ENCODE peak calls at places on chromosomes 13 and 19, in eight cellular contexts. J is amniotic stem cell, M is neural progenitor cell, U is A172, Q is heart right ventricle, K is AG10803, O is T-cell, T is GM12878. P is an unnamed sample.

GRCh38 chr19:495440-496332 is 600 bp upstream of the MADCAM1 start:
- DNase-seq in J (no peak), M (peak), U (no peak), Q (peak), K (peak), O (peak), T (no peak), P (no peak)

GRCh38 chr13:31046711-31047279 is 114.3 kb downstream of the TEX26 start:
- DNase-seq in J (no peak), M (peak), U (no peak), Q (peak), K (no peak), O (no peak), T (no peak), P (no peak)

GRCh38 chr19:45786533-45786894 is 4.2 kb upstream of the DMPK start:
- DNase-seq in J (no peak), M (peak), U (no peak), Q (no peak), K (no peak), O (no peak), T (no peak), P (no peak)

GRCh38 chr13:98998831-98999634 is 21.2 kb upstream of the DOCK9 start:
- DNase-seq in J (no peak), M (no peak), U (peak), Q (no peak), K (peak), O (peak), T (peak), P (no peak)

GRCh38 chr19:40217921-40218890 is at the start of gene TTC9B:
- DNase-seq in J (no peak), M (peak), U (no peak), Q (no peak), K (no peak), O (peak), T (no peak), P (no peak)

GRCh38 chr13:113907637-113908617 is 44.1 kb upstream of the GAS6 start:
- DNase-seq in J (no peak), M (no peak), U (peak), Q (no peak), K (peak), O (no peak), T (no peak), P (no peak)

GRCh38 chr13:72839831-72840426 is 58.0 kb downstream of the PIBF1 start:
- DNase-seq in J (peak), M (peak), U (peak), Q (no peak), K (peak), O (peak), T (peak), P (no peak)

GRCh38 chr19:7916908-7917291 is 2.3 kb downstream of the TGFBR3L start:
- DNase-seq in J (no peak), M (no peak), U (no peak), Q (no peak), K (no peak), O (no peak), T (no peak), P (no peak)

GRCh38 chr13:101730420-101731000 is 278.0 kb downstream of the ITGBL1 start:
- DNase-seq in J (no peak), M (no peak), U (peak), Q (no peak), K (no peak), O (no peak), T (no peak), P (no peak)

GRCh38 chr19:2733930-2734588 is 5.8 kb downstream of the SLC39A3 start:
- DNase-seq in J (no peak), M (no peak), U (no peak), Q (no peak), K (no peak), O (no peak), T (no peak), P (no peak)

GRCh38 chr13:33615436-33615835 is 202.5 kb upstream of the RFC3 start:
- DNase-seq in J (no peak), M (no peak), U (no peak), Q (no peak), K (no peak), O (no peak), T (no peak), P (no peak)

GRCh38 chr13:30165791-30166190 is 141.6 kb downstream of the KATNAL1 start:
- DNase-seq in J (no peak), M (peak), U (no peak), Q (no peak), K (peak), O (no peak), T (no peak), P (no peak)

GRCh38 chr19:56141416-56141992 is 417 bp downstream of the ZNF444 start:
- DNase-seq in J (no peak), M (peak), U (no peak), Q (no peak), K (no peak), O (peak), T (no peak), P (no peak)

P was measured in iPS DF 19.7.